ENCODE peak calls at places on chromosomes 11 and 22, in ten cellular contexts. C is lower lobe of right lung, N is IMR-90, O is adrenal gland, M is mesenchymal stem cell, W is tibial artery, T is sigmoid colon, Z is pancreas, R is brain microvascular endothelial cell, E is small intestine. K is an unnamed sample.

GRCh38 chr11:119056397-119056999 is 507 bp downstream of the HYOU1 start:
- DNase-seq in O (peak), E (peak), Z (peak), C (peak), T (peak), M (peak), N (peak), R (no peak), W (no peak), K (peak)

GRCh38 chr22:19287889-19288288 is 3.6 kb downstream of the CLTCL1 start:
- DNase-seq in R (peak), E (no peak), C (no peak), Z (no peak), N (peak), T (no peak), O (no peak), W (no peak), M (peak), K (no peak)

GRCh38 chr11:132898021-132898420 is 634.3 kb downstream of the OPCML start:
- DNase-seq in R (peak), T (no peak), N (peak), W (no peak), E (no peak), O (no peak), Z (no peak), C (no peak), M (no peak), K (no peak)

GRCh38 chr11:72996959-72997358 is 145.2 kb downstream of the FCHSD2 start:
- DNase-seq in W (no peak), M (no peak), Z (no peak), T (no peak), C (no peak), O (no peak), E (no peak), N (no peak), R (no peak), K (no peak)

GRCh38 chr22:40121463-40121862 is 56.3 kb upstream of the TNRC6B start:
- DNase-seq in O (no peak), W (no peak), R (no peak), C (no peak), N (no peak), M (no peak), T (no peak), Z (no peak), E (no peak), K (no peak)

GRCh38 chr11:107623183-107623582 is 32.2 kb downstream of the ELMOD1 start:
- DNase-seq in T (no peak), W (no peak), O (no peak), C (no peak), M (no peak), R (no peak), N (no peak), E (no peak), Z (no peak), K (no peak)

GRCh38 chr22:47169801-47170140 is 407.3 kb downstream of the TBC1D22A start:
- DNase-seq in O (no peak), E (no peak), C (peak), W (peak), R (no peak), Z (no peak), M (no peak), T (no peak), N (no peak), K (no peak)

GRCh38 chr11:93939084-93939780 is 81.9 kb upstream of the HEPHL1 start:
- DNase-seq in M (no peak), O (no peak), R (no peak), E (no peak), Z (no peak), T (no peak), N (peak), C (no peak), W (no peak), K (no peak)

GRCh38 chr11:15651782-15652181 is 537.1 kb downstream of the INSC start:
- DNase-seq in O (peak), Z (no peak), C (no peak), N (no peak), T (no peak), E (no peak), R (no peak), W (no peak), M (no peak), K (no peak)

GRCh38 chr11:9399466-9399865 is 15.0 kb downstream of the IPO7 start:
- DNase-seq in N (peak), W (no peak), R (no peak), E (no peak), C (no peak), M (no peak), T (no peak), O (no peak), Z (no peak), K (no peak)

GRCh38 chr22:23984430-23984829 is 4.5 kb downstream of the GSTT2 start:
- DNase-seq in E (peak), Z (peak), W (no peak), M (peak), T (no peak), R (no peak), O (peak), C (no peak), N (peak), K (no peak)

GRCh38 chr22:50641696-50642607 is 14.0 kb upstream of the ARSA start:
- DNase-seq in O (peak), R (peak), N (peak), C (peak), E (peak), W (no peak), T (peak), Z (no peak), M (peak), K (no peak)

GRCh38 chr22:46081036-46081830 is 69.1 kb upstream of the PPARA start:
- DNase-seq in C (peak), O (peak), N (no peak), Z (peak), R (no peak), T (peak), W (peak), M (no peak), E (no peak), K (no peak)

GRCh38 chr11:66858186-66858938 is 1.5 kb downstream of the LRFN4 start:
- DNase-seq in R (no peak), O (no peak), Z (no peak), N (no peak), E (no peak), M (no peak), T (peak), C (no peak), W (no peak), K (no peak)

GRCh38 chr11:119320593-119321524 is 3.9 kb upstream of the MCAM start:
- DNase-seq in Z (peak), O (peak), T (peak), M (peak), W (peak), N (peak), C (peak), R (peak), E (peak), K (no peak)

GRCh38 chr11:94400075-94400838 is 962 bp downstream of the GPR83 start:
- DNase-seq in M (no peak), E (no peak), N (no peak), R (no peak), Z (no peak), W (no peak), T (no peak), C (no peak), O (no peak), K (no peak)

GRCh38 chr11:95863486-95864140 is 60.3 kb downstream of the MTMR2 start:
- DNase-seq in N (peak), T (no peak), R (peak), M (peak), C (no peak), E (no peak), O (no peak), W (no peak), Z (no peak), K (no peak)

GRCh38 chr11:25602149-25602548 is 729.8 kb upstream of the ANO3 start:
- DNase-seq in M (no peak), N (no peak), R (no peak), T (no peak), W (no peak), Z (no peak), O (no peak), E (no peak), C (no peak), K (no peak)

GRCh38 chr22:17922925-17923898 is 101.1 kb downstream of the MICAL3 start:
- DNase-seq in O (peak), C (no peak), Z (no peak), W (no peak), R (peak), E (no peak), M (peak), N (peak), T (no peak), K (no peak)

GRCh38 chr11:36746886-36747710 is 149.1 kb upstream of the RAG2 start:
- DNase-seq in R (peak), C (peak), Z (peak), W (peak), O (peak), T (peak), E (peak), N (peak), M (peak), K (peak)

GRCh38 chr11:83611616-83612015 is 325.4 kb upstream of the CCDC90B start:
- DNase-seq in C (no peak), R (no peak), M (no peak), Z (peak), W (no peak), N (no peak), T (no peak), E (no peak), O (no peak), K (no peak)

GRCh38 chr11:2443406-2443805 is 908 bp downstream of the TRPM5 start:
- DNase-seq in N (no peak), E (no peak), T (no peak), O (no peak), R (no peak), M (no peak), C (peak), Z (peak), W (no peak), K (no peak)

GRCh38 chr11:105937331-105937730 is 84.7 kb downstream of the MSANTD4 start:
- DNase-seq in Z (no peak), N (peak), E (no peak), M (peak), O (no peak), T (no peak), W (no peak), R (peak), C (no peak), K (no peak)

GRCh38 chr11:1854949-1855885 is 2.3 kb downstream of the LSP1 start:
- DNase-seq in R (no peak), E (no peak), T (no peak), O (peak), Z (peak), C (no peak), M (no peak), N (no peak), W (no peak), K (no peak)

GRCh38 chr11:36271794-36272409 is 17.3 kb downstream of the COMMD9 start:
- DNase-seq in Z (no peak), W (no peak), C (no peak), R (no peak), M (peak), N (no peak), O (peak), E (no peak), T (no peak), K (no peak)

GRCh38 chr11:46850829-46851380 is 4.8 kb upstream of the CKAP5 start:
- DNase-seq in C (no peak), M (no peak), W (no peak), O (no peak), Z (no peak), N (no peak), T (no peak), R (no peak), E (no peak), K (no peak)

GRCh38 chr11:11808992-11809583 is 32.7 kb upstream of the USP47 start:
- DNase-seq in W (no peak), T (no peak), Z (no peak), M (no peak), C (no peak), N (no peak), E (no peak), O (no peak), R (no peak), K (no peak)

GRCh38 chr11:19742595-19743292 is 30.1 kb downstream of the NAV2 start:
- DNase-seq in E (peak), W (peak), Z (peak), N (peak), O (peak), M (peak), C (peak), R (peak), T (peak), K (peak)

GRCh38 chr22:48908547-48908946 is 919.1 kb downstream of the BRD1 start:
- DNase-seq in N (no peak), C (no peak), E (no peak), Z (no peak), T (peak), R (no peak), M (no peak), O (no peak), W (no peak), K (no peak)

GRCh38 chr22:30275625-30276024 is 9.0 kb upstream of the OSM start:
- DNase-seq in O (no peak), E (peak), M (no peak), N (no peak), Z (no peak), C (no peak), R (no peak), T (no peak), W (no peak), K (no peak)

GRCh38 chr11:72972541-72973128 is 158.4 kb downstream of the ATG16L2 start:
- DNase-seq in N (peak), M (peak), R (no peak), E (no peak), O (no peak), Z (no peak), C (no peak), T (no peak), W (no peak), K (no peak)

GRCh38 chr11:61505640-61506155 is 2.9 kb upstream of the LRRC10B start:
- DNase-seq in R (no peak), Z (no peak), C (no peak), O (no peak), M (no peak), E (no peak), T (no peak), N (no peak), W (no peak), K (peak)

GRCh38 chr11:77024745-77025144 is 9.5 kb upstream of the B3GNT6 start:
- DNase-seq in N (no peak), O (no peak), E (no peak), M (no peak), C (no peak), T (no peak), W (no peak), R (no peak), Z (no peak), K (no peak)

GRCh38 chr22:44519895-44520294 is 21.9 kb upstream of the RTL6 start:
- DNase-seq in O (no peak), N (no peak), M (no peak), Z (no peak), W (no peak), E (no peak), R (no peak), T (no peak), C (no peak), K (no peak)

GRCh38 chr22:22357024-22357868 is 112.7 kb downstream of the VPREB1 start:
- DNase-seq in E (peak), M (peak), Z (peak), T (peak), R (peak), W (peak), N (peak), C (peak), O (peak), K (peak)

GRCh38 chr11:117703209-117703608 is 93.8 kb downstream of the DSCAML1 start:
- DNase-seq in M (no peak), O (no peak), T (no peak), Z (no peak), E (no peak), N (no peak), W (no peak), R (no peak), C (no peak), K (no peak)

GRCh38 chr11:35046606-35047005 is 92.4 kb upstream of the CD44 start:
- DNase-seq in T (no peak), O (no peak), Z (no peak), N (no peak), C (no peak), E (no peak), M (no peak), R (no peak), W (no peak), K (no peak)
- H3K27ac ChIP-seq in T (no peak), O (no peak), Z (no peak), N (no peak), C (no peak), E (no peak), M (no peak), R (no peak), W (no peak), K (no peak)

GRCh38 chr11:110972640-110973039 is 260.4 kb upstream of the ARHGAP20 start:
- DNase-seq in Z (no peak), C (no peak), T (no peak), R (peak), N (peak), W (no peak), M (peak), E (no peak), O (peak), K (no peak)
- H3K27ac ChIP-seq in Z (no peak), C (no peak), T (no peak), R (peak), N (peak), W (no peak), M (no peak), E (no peak), O (peak), K (no peak)

GRCh38 chr11:102449651-102450570 is 2.7 kb downstream of the TMEM123 start:
- DNase-seq in W (no peak), T (no peak), E (no peak), R (no peak), M (no peak), C (no peak), O (no peak), Z (no peak), N (no peak), K (no peak)

GRCh38 chr11:102446606-102447005 is 6.0 kb downstream of the TMEM123 start:
- DNase-seq in M (peak), T (no peak), C (no peak), Z (no peak), E (no peak), W (no peak), O (no peak), N (peak), R (peak), K (no peak)

GRCh38 chr11:102447193-102447592 is 5.4 kb downstream of the TMEM123 start:
- DNase-seq in T (no peak), Z (no peak), M (no peak), N (no peak), O (no peak), W (no peak), R (no peak), E (no peak), C (no peak), K (no peak)

GRCh38 chr11:102447941-102448868 is 4.4 kb downstream of the TMEM123 start:
- DNase-seq in O (no peak), N (no peak), M (no peak), C (no peak), R (no peak), E (no peak), Z (no peak), W (no peak), T (no peak), K (no peak)

GRCh38 chr11:102448869-102449224 is 3.7 kb downstream of the TMEM123 start:
- DNase-seq in O (no peak), W (no peak), T (no peak), C (no peak), E (no peak), N (no peak), M (no peak), R (no peak), Z (no peak), K (no peak)
- H3K27ac ChIP-seq in O (peak), W (no peak), T (peak), C (peak), E (no peak), N (no peak), M (no peak), R (no peak), Z (peak), K (peak)

DNA sequence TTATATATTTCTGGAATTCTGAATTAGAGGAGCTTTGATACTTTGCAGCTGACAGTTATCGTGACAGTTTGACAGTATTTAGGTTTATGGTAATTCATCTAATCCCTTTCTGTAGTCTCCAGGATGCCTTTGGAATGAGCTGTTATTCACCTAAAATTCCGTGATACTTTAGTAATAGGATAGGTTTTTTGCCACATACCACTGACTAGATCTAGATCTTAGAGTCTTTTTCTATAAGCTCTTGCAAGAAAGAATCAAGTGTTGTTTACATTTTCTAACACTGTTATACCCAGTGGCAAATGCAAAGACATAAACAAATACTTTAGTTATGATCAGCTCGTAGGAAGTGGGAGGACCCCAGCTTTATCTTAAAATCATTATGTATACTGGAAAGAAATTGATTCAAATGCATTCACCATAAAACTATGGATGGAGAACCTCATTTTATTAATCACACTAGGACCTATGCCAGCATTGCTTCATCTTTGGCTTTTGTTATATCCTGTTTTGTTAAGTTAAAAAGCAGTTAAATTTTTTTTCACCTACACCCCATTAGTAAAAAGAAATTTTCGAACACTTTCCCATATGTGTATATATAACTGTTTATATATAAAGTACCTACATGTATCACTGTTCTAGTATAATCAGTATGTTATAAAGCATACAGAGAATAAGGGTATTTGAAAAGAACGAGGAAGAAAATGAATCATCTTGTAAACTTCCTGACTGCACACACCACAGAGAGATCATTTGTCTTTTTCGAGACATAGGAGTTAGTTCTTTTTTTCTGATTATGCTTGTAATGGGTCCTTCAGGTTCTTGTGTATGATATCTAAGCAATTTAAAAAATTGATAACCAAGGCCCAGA is 60.9 kb downstream of the PDHX start:
- DNase-seq in Z (no peak), C (no peak), M (peak), R (peak), W (no peak), N (peak), O (no peak), T (no peak), E (no peak), K (no peak)
- H3K27ac ChIP-seq in Z (peak), C (no peak), M (peak), R (peak), W (no peak), N (peak), O (no peak), T (peak), E (no peak), K (no peak)

GRCh38 chr11:69301033-69301490 is 7.1 kb downstream of the MYEOV start:
- DNase-seq in C (no peak), Z (no peak), N (no peak), O (no peak), W (no peak), M (no peak), T (no peak), R (no peak), E (no peak), K (no peak)
- H3K27ac ChIP-seq in C (no peak), Z (no peak), N (peak), O (no peak), W (no peak), M (peak), T (no peak), R (peak), E (no peak), K (no peak)